ENCODE peak calls at places on chromosomes 1 and 21, in four cellular contexts. W is mammary epithelial cell, Q is IMR-90, O is H9. X is an unnamed sample.

GRCh38 chr21:38340131-38340530 is 83.3 kb downstream of the KCNJ15 start:
- DNase-seq in W (no peak), Q (no peak), O (no peak), X (no peak)

GRCh38 chr1:156072251-156072650 is 10.0 kb downstream of the MEX3A start:
- DNase-seq in W (no peak), Q (no peak), O (no peak), X (no peak)

GRCh38 chr1:246146811-246147210 is 360.3 kb downstream of the SMYD3 start:
- DNase-seq in W (no peak), Q (no peak), O (no peak), X (no peak)

GRCh38 chr1:114122891-114123621 is 30.6 kb downstream of the SYT6 start:
- DNase-seq in W (peak), Q (peak), O (no peak), X (peak)

GRCh38 chr1:235060607-235061470 is 67.8 kb downstream of the TOMM20 start:
- DNase-seq in W (peak), Q (no peak), O (peak), X (no peak)

GRCh38 chr1:19605884-19606442 is 38.1 kb upstream of the NBL1 start:
- DNase-seq in W (no peak), Q (peak), O (no peak), X (no peak)

GRCh38 chr1:50646526-50646925 is 223.3 kb upstream of the DMRTA2 start:
- DNase-seq in W (no peak), Q (no peak), O (no peak), X (no peak)

GRCh38 chr1:158679289-158679688 is 7.2 kb downstream of the SPTA1 start:
- DNase-seq in W (no peak), Q (no peak), O (no peak), X (no peak)

GRCh38 chr1:6634278-6635052 is 9.8 kb downstream of the THAP3 start:
- DNase-seq in W (peak), Q (peak), O (peak), X (no peak)

GRCh38 chr1:94778808-94779207 is 41.3 kb upstream of the SLC44A3 start:
- DNase-seq in W (no peak), Q (no peak), O (no peak), X (peak)

GRCh38 chr21:16829532-16829931 is 683.3 kb upstream of the CXADR start:
- DNase-seq in W (no peak), Q (no peak), O (no peak), X (no peak)

GRCh38 chr1:184972281-184973055 is 1.8 kb downstream of the NIBAN1 start:
- DNase-seq in W (peak), Q (peak), O (no peak), X (peak)

GRCh38 chr1:184212649-184213314 is 161.3 kb downstream of the TSEN15 start:
- DNase-seq in W (peak), Q (peak), O (no peak), X (peak)

GRCh38 chr1:203340112-203340804 is 10.7 kb downstream of the FMOD start:
- DNase-seq in W (peak), Q (peak), O (peak), X (peak)

GRCh38 chr1:230215049-230215448 is 148.0 kb downstream of the GALNT2 start:
- DNase-seq in W (no peak), Q (peak), O (peak), X (peak)

GRCh38 chr1:48246727-48247126 is 24.2 kb downstream of the SLC5A9 start:
- DNase-seq in W (no peak), Q (no peak), O (no peak), X (no peak)

GRCh38 chr1:24944318-24944717 is 14.2 kb upstream of the RUNX3 start:
- DNase-seq in W (no peak), Q (no peak), O (no peak), X (no peak)

GRCh38 chr21:27164208-27165172 is 197.6 kb upstream of the ADAMTS5 start:
- DNase-seq in W (no peak), Q (no peak), O (no peak), X (no peak)

GRCh38 chr1:59408608-59409007 is 111.7 kb downstream of the FGGY start:
- DNase-seq in W (no peak), Q (peak), O (no peak), X (peak)

GRCh38 chr1:69263982-69264381 is 303.7 kb upstream of the LRRC7 start:
- DNase-seq in W (no peak), Q (no peak), O (no peak), X (peak)

GRCh38 chr1:19643113-19643512 is 998 bp upstream of the NBL1 start:
- DNase-seq in W (peak), Q (no peak), O (no peak), X (no peak)

GRCh38 chr1:31198591-31198990 is 41.1 kb downstream of the NKAIN1 start:
- DNase-seq in W (no peak), Q (no peak), O (no peak), X (no peak)

GRCh38 chr1:151993084-151993733 is 450 bp downstream of the S100A10 start:
- DNase-seq in W (no peak), Q (no peak), O (peak), X (peak)

GRCh38 chr1:201566933-201567801 is 28.2 kb downstream of the NAV1 start:
- DNase-seq in W (no peak), Q (no peak), O (no peak), X (no peak)

GRCh38 chr1:210655511-210655910 is 326.8 kb downstream of the HHAT start:
- DNase-seq in W (no peak), Q (peak), O (no peak), X (peak)

GRCh38 chr21:43880111-43880985 is 15.3 kb downstream of the AGPAT3 start:
- DNase-seq in W (peak), Q (peak), O (no peak), X (peak)

GRCh38 chr1:37150986-37151385 is 116.7 kb upstream of the GRIK3 start:
- DNase-seq in W (no peak), Q (no peak), O (no peak), X (no peak)

GRCh38 chr1:159172599-159173291 is 1.3 kb downstream of the CADM3 start:
- DNase-seq in W (no peak), Q (no peak), O (peak), X (no peak)

GRCh38 chr21:43284700-43285099 is 115.9 kb downstream of the CRYAA start:
- DNase-seq in W (no peak), Q (no peak), O (no peak), X (no peak)

GRCh38 chr1:153490272-153491051 is 30.0 kb upstream of the S100A7 start:
- DNase-seq in W (peak), Q (peak), O (no peak), X (peak)

GRCh38 chr1:10415211-10415930 is 14.9 kb upstream of the CENPS start:
- DNase-seq in W (no peak), Q (peak), O (no peak), X (peak)

GRCh38 chr1:68470388-68470970 is 20.7 kb upstream of the RPE65 start:
- DNase-seq in W (no peak), Q (peak), O (no peak), X (no peak)

GRCh38 chr21:44539031-44539430 is 964 bp downstream of the KRTAP10-1 start:
- DNase-seq in W (no peak), Q (no peak), O (no peak), X (no peak)

GRCh38 chr1:32334864-32335618 is 992 bp downstream of the MARCKSL1 start:
- DNase-seq in W (no peak), Q (peak), O (no peak), X (no peak)

GRCh38 chr21:36320421-36321324 is 676 bp downstream of the MORC3 start:
- DNase-seq in W (peak), Q (peak), O (peak), X (peak)

GRCh38 chr1:17239420-17239819 is 9.5 kb upstream of the PADI3 start:
- DNase-seq in W (peak), Q (peak), O (peak), X (peak)

GRCh38 chr1:30847358-30847972 is 61.1 kb downstream of the SDC3 start:
- DNase-seq in W (peak), Q (peak), O (peak), X (peak)

GRCh38 chr1:54327386-54328116 is 78.6 kb downstream of the SSBP3 start:
- DNase-seq in W (no peak), Q (peak), O (no peak), X (no peak)

GRCh38 chr1:25642710-25643109 is 26.1 kb downstream of the MAN1C1 start:
- DNase-seq in W (no peak), Q (peak), O (no peak), X (peak)

DNA sequence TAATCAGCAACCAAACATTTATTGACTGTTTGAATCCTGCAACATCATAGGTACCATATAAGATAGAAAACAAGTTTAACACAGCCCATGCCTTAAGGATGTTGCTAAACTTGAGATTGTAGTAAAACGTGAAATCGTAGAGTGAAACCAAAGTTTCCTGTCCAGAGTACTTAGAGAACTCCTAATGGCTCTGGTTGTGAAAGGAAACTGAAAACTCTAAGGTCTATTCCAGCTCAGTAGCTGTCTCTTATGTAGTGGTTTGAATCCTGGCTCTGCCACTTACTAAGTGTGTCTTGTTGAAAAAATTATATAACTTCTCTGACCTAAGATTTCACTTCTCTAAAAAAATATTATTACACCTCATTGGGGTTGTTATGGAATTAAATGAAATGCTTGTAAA is 310.9 kb downstream of the NTNG1 start:
- DNase-seq in W (no peak), Q (no peak), O (no peak), X (no peak)
- H3K4me2 ChIP-seq in W (no peak), Q (no peak), O (no peak), X (no peak)

GRCh38 chr1:223186800-223187199 is 43.8 kb upstream of the TLR5 start:
- DNase-seq in W (no peak), Q (no peak), O (no peak), X (no peak)

GRCh38 chr1:223189903-223190724 is 47.1 kb upstream of the TLR5 start:
- DNase-seq in W (peak), Q (peak), O (no peak), X (peak)

GRCh38 chr1:223183268-223183862 is 40.3 kb upstream of the TLR5 start:
- DNase-seq in W (peak), Q (no peak), O (no peak), X (no peak)

GRCh38 chr1:223189525-223189902 is 46.5 kb upstream of the TLR5 start:
- DNase-seq in W (no peak), Q (no peak), O (no peak), X (no peak)

GRCh38 chr1:223188618-223189356 is 45.7 kb upstream of the TLR5 start:
- DNase-seq in W (no peak), Q (no peak), O (no peak), X (no peak)
- H3K9ac ChIP-seq in W (no peak), Q (no peak), O (no peak), X (no peak)

DNA sequence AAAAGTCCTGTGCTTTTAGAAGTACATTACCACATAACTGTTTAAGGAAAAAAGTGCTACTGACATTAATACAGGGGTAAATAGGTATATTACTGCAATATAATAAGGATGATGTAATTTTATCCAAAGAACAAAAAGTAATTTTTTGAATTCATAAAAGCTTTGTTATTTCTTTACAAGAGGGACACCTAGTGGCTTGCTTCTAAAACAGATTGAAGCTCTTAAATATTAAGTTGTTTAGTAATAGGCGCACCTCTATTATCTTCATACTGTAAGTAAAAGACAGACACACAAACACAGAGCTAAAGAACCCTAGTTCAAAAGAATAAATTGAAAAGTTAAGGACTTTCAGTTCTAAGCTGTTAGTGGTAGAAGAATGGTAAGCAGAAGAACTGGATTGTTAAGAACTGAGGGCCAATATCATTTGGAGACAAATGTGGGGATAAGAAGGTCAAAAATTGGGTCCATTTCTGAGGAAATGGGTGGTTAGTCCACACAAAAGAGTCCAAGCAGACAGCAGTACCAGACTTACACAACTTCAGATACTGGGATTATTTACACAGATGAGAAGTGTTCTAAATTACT is 15.4 kb downstream of the ZNHIT6 start:
- DNase-seq in W (peak), Q (peak), O (no peak), X (peak)
- H3K4me2 ChIP-seq in W (no peak), Q (no peak), O (no peak), X (no peak)

GRCh38 chr1:172394167-172394751 is 26.2 kb upstream of the C1orf105 start:
- DNase-seq in W (peak), Q (peak), O (no peak), X (no peak)

GRCh38 chr1:172391972-172392371 is 28.5 kb upstream of the C1orf105 start:
- DNase-seq in W (no peak), Q (no peak), O (no peak), X (no peak)

GRCh38 chr1:172394811-172395210 is 25.7 kb upstream of the C1orf105 start:
- DNase-seq in W (no peak), Q (peak), O (no peak), X (no peak)

GRCh38 chr1:172390620-172391491 is 29.6 kb upstream of the C1orf105 start:
- DNase-seq in W (no peak), Q (no peak), O (peak), X (no peak)

GRCh38 chr1:172393354-172393753 is 27.1 kb upstream of the C1orf105 start:
- DNase-seq in W (no peak), Q (no peak), O (no peak), X (no peak)
- H3K9ac ChIP-seq in W (no peak), Q (no peak), O (no peak), X (no peak)

DNA sequence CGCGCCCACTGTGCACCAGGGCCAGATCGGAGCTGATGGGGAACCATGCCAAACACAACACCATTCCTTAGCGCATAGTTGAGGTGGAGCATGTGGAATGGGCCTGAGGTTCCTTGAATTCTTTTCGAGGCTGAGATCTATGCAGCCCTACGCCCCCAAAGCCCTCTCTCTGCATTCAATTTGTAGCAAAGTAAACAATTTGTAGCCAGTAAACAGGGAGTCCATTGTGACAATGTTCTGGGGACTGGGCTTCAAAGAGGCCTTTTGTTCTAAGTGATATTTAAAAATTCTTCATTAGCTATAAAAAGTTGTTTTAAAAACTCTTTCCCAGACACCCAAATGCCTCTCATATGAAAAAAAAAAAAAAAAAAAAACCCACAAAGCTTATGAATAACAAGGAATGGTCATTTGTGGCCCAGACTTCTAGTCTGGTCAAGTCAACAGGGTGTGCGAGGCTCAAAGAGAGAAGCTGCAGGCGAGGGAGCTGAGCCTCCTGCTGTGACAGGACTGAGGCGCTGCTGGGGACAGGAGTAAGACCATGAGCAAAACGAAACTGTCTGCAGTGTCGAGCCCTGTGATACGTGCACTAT is 30.6 kb upstream of the KCNE2 start:
- DNase-seq in W (peak), Q (peak), O (no peak), X (peak)
- H3K4me2 ChIP-seq in W (peak), Q (no peak), O (no peak), X (peak)

DNA sequence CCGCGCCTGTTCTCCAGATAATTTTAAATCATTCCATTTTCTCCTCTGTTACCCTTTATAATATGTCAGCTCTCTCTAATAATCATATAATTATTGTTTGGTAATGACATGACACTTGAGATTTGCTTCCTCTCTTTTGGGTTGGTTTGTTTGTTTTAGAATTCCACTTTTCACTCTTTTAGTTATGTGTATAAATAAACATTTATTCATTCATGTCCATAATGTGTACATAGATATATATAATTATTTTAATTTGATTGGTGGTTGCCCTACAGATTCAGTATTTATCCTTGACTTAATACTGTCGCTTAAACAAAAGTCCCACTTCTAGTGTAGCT is 93.4 kb upstream of the FMN2 start:
- DNase-seq in W (no peak), Q (no peak), O (no peak), X (no peak)
- H3K9ac ChIP-seq in W (no peak), Q (no peak), O (no peak), X (peak)